ENCODE peak calls at places on chromosomes 7 and 10, in nine cellular contexts. One of them, this sample, is unnamed.

GRCh38 chr7:157545681-157546060 is 208.9 kb downstream of the DNAJB6 start:
- DNase-seq in mucosa of gallbladder: no peak
- DNase-seq in NCI-H187: no peak
- DNase-seq in Ammon's horn: no peak
- DNase-seq in activated effector memory CD4-positive, alpha-beta T cell treated with anti-CD3 and anti-CD28 coated beads, Interleukin-2, amount 50 U/mL, for 16 hours: peak
- DNase-seq in psoas muscle: no peak
- DNase-seq in NCI-H1105 treated with DMSO at 0.1 percent for 48 hours: no peak
- DNase-seq in AG08396: no peak
- DNase-seq in LoVo: no peak
- DNase-seq in this sample: no peak

GRCh38 chr10:69466689-69467088 is 15.4 kb downstream of the TSPAN15 start:
- DNase-seq in mucosa of gallbladder: no peak
- DNase-seq in NCI-H187: no peak
- DNase-seq in Ammon's horn: peak
- DNase-seq in activated effector memory CD4-positive, alpha-beta T cell treated with anti-CD3 and anti-CD28 coated beads, Interleukin-2, amount 50 U/mL, for 16 hours: no peak
- DNase-seq in psoas muscle: no peak
- DNase-seq in NCI-H1105 treated with DMSO at 0.1 percent for 48 hours: no peak
- DNase-seq in AG08396: no peak
- DNase-seq in LoVo: no peak
- DNase-seq in this sample: no peak

GRCh38 chr7:47610506-47611044 is 28.7 kb upstream of the TNS3 start:
- DNase-seq in mucosa of gallbladder: no peak
- DNase-seq in NCI-H187: no peak
- DNase-seq in Ammon's horn: no peak
- DNase-seq in activated effector memory CD4-positive, alpha-beta T cell treated with anti-CD3 and anti-CD28 coated beads, Interleukin-2, amount 50 U/mL, for 16 hours: no peak
- DNase-seq in psoas muscle: no peak
- DNase-seq in NCI-H1105 treated with DMSO at 0.1 percent for 48 hours: no peak
- DNase-seq in AG08396: peak
- DNase-seq in LoVo: no peak
- DNase-seq in this sample: no peak

GRCh38 chr7:94062372-94062771 is 58.2 kb upstream of the BET1 start:
- DNase-seq in mucosa of gallbladder: no peak
- DNase-seq in NCI-H187: no peak
- DNase-seq in Ammon's horn: no peak
- DNase-seq in activated effector memory CD4-positive, alpha-beta T cell treated with anti-CD3 and anti-CD28 coated beads, Interleukin-2, amount 50 U/mL, for 16 hours: no peak
- DNase-seq in psoas muscle: no peak
- DNase-seq in NCI-H1105 treated with DMSO at 0.1 percent for 48 hours: no peak
- DNase-seq in AG08396: no peak
- DNase-seq in LoVo: no peak
- DNase-seq in this sample: no peak

GRCh38 chr7:105805619-105806018 is 70.8 kb downstream of the ATXN7L1 start:
- DNase-seq in mucosa of gallbladder: no peak
- DNase-seq in NCI-H187: no peak
- DNase-seq in Ammon's horn: no peak
- DNase-seq in activated effector memory CD4-positive, alpha-beta T cell treated with anti-CD3 and anti-CD28 coated beads, Interleukin-2, amount 50 U/mL, for 16 hours: no peak
- DNase-seq in psoas muscle: no peak
- DNase-seq in NCI-H1105 treated with DMSO at 0.1 percent for 48 hours: no peak
- DNase-seq in AG08396: no peak
- DNase-seq in LoVo: no peak
- DNase-seq in this sample: no peak

GRCh38 chr10:129717816-129718547 is 246.1 kb downstream of the EBF3 start:
- DNase-seq in mucosa of gallbladder: no peak
- DNase-seq in NCI-H187: no peak
- DNase-seq in Ammon's horn: no peak
- DNase-seq in activated effector memory CD4-positive, alpha-beta T cell treated with anti-CD3 and anti-CD28 coated beads, Interleukin-2, amount 50 U/mL, for 16 hours: no peak
- DNase-seq in psoas muscle: no peak
- DNase-seq in NCI-H1105 treated with DMSO at 0.1 percent for 48 hours: no peak
- DNase-seq in AG08396: no peak
- DNase-seq in LoVo: no peak
- DNase-seq in this sample: no peak

GRCh38 chr10:132484922-132485321 is 52.7 kb upstream of the INPP5A start:
- DNase-seq in mucosa of gallbladder: no peak
- DNase-seq in NCI-H187: no peak
- DNase-seq in Ammon's horn: no peak
- DNase-seq in activated effector memory CD4-positive, alpha-beta T cell treated with anti-CD3 and anti-CD28 coated beads, Interleukin-2, amount 50 U/mL, for 16 hours: peak
- DNase-seq in psoas muscle: no peak
- DNase-seq in NCI-H1105 treated with DMSO at 0.1 percent for 48 hours: no peak
- DNase-seq in AG08396: no peak
- DNase-seq in LoVo: no peak
- DNase-seq in this sample: no peak

GRCh38 chr10:44394696-44395383 is 9.9 kb upstream of the CXCL12 start:
- DNase-seq in mucosa of gallbladder: no peak
- DNase-seq in NCI-H187: no peak
- DNase-seq in Ammon's horn: no peak
- DNase-seq in activated effector memory CD4-positive, alpha-beta T cell treated with anti-CD3 and anti-CD28 coated beads, Interleukin-2, amount 50 U/mL, for 16 hours: peak
- DNase-seq in psoas muscle: no peak
- DNase-seq in NCI-H1105 treated with DMSO at 0.1 percent for 48 hours: no peak
- DNase-seq in AG08396: no peak
- DNase-seq in LoVo: no peak
- DNase-seq in this sample: no peak

GRCh38 chr10:98316661-98317060 is 48.7 kb upstream of the LOXL4 start:
- DNase-seq in mucosa of gallbladder: no peak
- DNase-seq in NCI-H187: no peak
- DNase-seq in Ammon's horn: no peak
- DNase-seq in activated effector memory CD4-positive, alpha-beta T cell treated with anti-CD3 and anti-CD28 coated beads, Interleukin-2, amount 50 U/mL, for 16 hours: no peak
- DNase-seq in psoas muscle: no peak
- DNase-seq in NCI-H1105 treated with DMSO at 0.1 percent for 48 hours: no peak
- DNase-seq in AG08396: no peak
- DNase-seq in LoVo: no peak
- DNase-seq in this sample: no peak

GRCh38 chr7:139915301-139915863 is 86.3 kb downstream of the TBXAS1 start:
- DNase-seq in mucosa of gallbladder: no peak
- DNase-seq in NCI-H187: no peak
- DNase-seq in Ammon's horn: no peak
- DNase-seq in activated effector memory CD4-positive, alpha-beta T cell treated with anti-CD3 and anti-CD28 coated beads, Interleukin-2, amount 50 U/mL, for 16 hours: no peak
- DNase-seq in psoas muscle: no peak
- DNase-seq in NCI-H1105 treated with DMSO at 0.1 percent for 48 hours: no peak
- DNase-seq in AG08396: peak
- DNase-seq in LoVo: no peak
- DNase-seq in this sample: no peak

GRCh38 chr10:75712241-75712880 is 280.9 kb downstream of the LRMDA start:
- DNase-seq in mucosa of gallbladder: no peak
- DNase-seq in NCI-H187: no peak
- DNase-seq in Ammon's horn: peak
- DNase-seq in activated effector memory CD4-positive, alpha-beta T cell treated with anti-CD3 and anti-CD28 coated beads, Interleukin-2, amount 50 U/mL, for 16 hours: no peak
- DNase-seq in psoas muscle: peak
- DNase-seq in NCI-H1105 treated with DMSO at 0.1 percent for 48 hours: no peak
- DNase-seq in AG08396: no peak
- DNase-seq in LoVo: no peak
- DNase-seq in this sample: no peak

GRCh38 chr10:86827639-86828038 is 71.2 kb downstream of the BMPR1A start:
- DNase-seq in mucosa of gallbladder: no peak
- DNase-seq in NCI-H187: no peak
- DNase-seq in Ammon's horn: no peak
- DNase-seq in activated effector memory CD4-positive, alpha-beta T cell treated with anti-CD3 and anti-CD28 coated beads, Interleukin-2, amount 50 U/mL, for 16 hours: no peak
- DNase-seq in psoas muscle: no peak
- DNase-seq in NCI-H1105 treated with DMSO at 0.1 percent for 48 hours: no peak
- DNase-seq in AG08396: no peak
- DNase-seq in LoVo: peak
- DNase-seq in this sample: no peak

GRCh38 chr7:712601-713457 is 13.7 kb upstream of the DNAAF5 start:
- DNase-seq in mucosa of gallbladder: no peak
- DNase-seq in NCI-H187: no peak
- DNase-seq in Ammon's horn: no peak
- DNase-seq in activated effector memory CD4-positive, alpha-beta T cell treated with anti-CD3 and anti-CD28 coated beads, Interleukin-2, amount 50 U/mL, for 16 hours: peak
- DNase-seq in psoas muscle: no peak
- DNase-seq in NCI-H1105 treated with DMSO at 0.1 percent for 48 hours: no peak
- DNase-seq in AG08396: no peak
- DNase-seq in LoVo: no peak
- DNase-seq in this sample: no peak

GRCh38 chr7:91408388-91409154 is 144.3 kb downstream of the FZD1 start:
- DNase-seq in mucosa of gallbladder: no peak
- DNase-seq in NCI-H187: no peak
- DNase-seq in Ammon's horn: no peak
- DNase-seq in activated effector memory CD4-positive, alpha-beta T cell treated with anti-CD3 and anti-CD28 coated beads, Interleukin-2, amount 50 U/mL, for 16 hours: no peak
- DNase-seq in psoas muscle: no peak
- DNase-seq in NCI-H1105 treated with DMSO at 0.1 percent for 48 hours: no peak
- DNase-seq in AG08396: no peak
- DNase-seq in LoVo: no peak
- DNase-seq in this sample: no peak

GRCh38 chr10:119454231-119454804 is 88.2 kb downstream of the RGS10 start:
- DNase-seq in mucosa of gallbladder: no peak
- DNase-seq in NCI-H187: no peak
- DNase-seq in Ammon's horn: no peak
- DNase-seq in activated effector memory CD4-positive, alpha-beta T cell treated with anti-CD3 and anti-CD28 coated beads, Interleukin-2, amount 50 U/mL, for 16 hours: no peak
- DNase-seq in psoas muscle: no peak
- DNase-seq in NCI-H1105 treated with DMSO at 0.1 percent for 48 hours: no peak
- DNase-seq in AG08396: no peak
- DNase-seq in LoVo: no peak
- DNase-seq in this sample: no peak

GRCh38 chr7:120402368-120402767 is 129.4 kb downstream of the KCND2 start:
- DNase-seq in mucosa of gallbladder: no peak
- DNase-seq in NCI-H187: no peak
- DNase-seq in Ammon's horn: no peak
- DNase-seq in activated effector memory CD4-positive, alpha-beta T cell treated with anti-CD3 and anti-CD28 coated beads, Interleukin-2, amount 50 U/mL, for 16 hours: no peak
- DNase-seq in psoas muscle: no peak
- DNase-seq in NCI-H1105 treated with DMSO at 0.1 percent for 48 hours: no peak
- DNase-seq in AG08396: no peak
- DNase-seq in LoVo: no peak
- DNase-seq in this sample: no peak

GRCh38 chr10:78910021-78910420 is 158.7 kb upstream of the ZMIZ1 start:
- DNase-seq in mucosa of gallbladder: no peak
- DNase-seq in NCI-H187: no peak
- DNase-seq in Ammon's horn: no peak
- DNase-seq in activated effector memory CD4-positive, alpha-beta T cell treated with anti-CD3 and anti-CD28 coated beads, Interleukin-2, amount 50 U/mL, for 16 hours: peak
- DNase-seq in psoas muscle: no peak
- DNase-seq in NCI-H1105 treated with DMSO at 0.1 percent for 48 hours: no peak
- DNase-seq in AG08396: no peak
- DNase-seq in LoVo: no peak
- DNase-seq in this sample: no peak

GRCh38 chr10:7986851-7987250 is 67.6 kb upstream of the GATA3 start:
- DNase-seq in mucosa of gallbladder: no peak
- DNase-seq in NCI-H187: no peak
- DNase-seq in Ammon's horn: no peak
- DNase-seq in activated effector memory CD4-positive, alpha-beta T cell treated with anti-CD3 and anti-CD28 coated beads, Interleukin-2, amount 50 U/mL, for 16 hours: no peak
- DNase-seq in psoas muscle: no peak
- DNase-seq in NCI-H1105 treated with DMSO at 0.1 percent for 48 hours: no peak
- DNase-seq in AG08396: no peak
- DNase-seq in LoVo: peak
- DNase-seq in this sample: no peak

GRCh38 chr10:30233186-30233958 is 115.7 kb downstream of the MTPAP start:
- DNase-seq in mucosa of gallbladder: no peak
- DNase-seq in NCI-H187: no peak
- DNase-seq in Ammon's horn: no peak
- DNase-seq in activated effector memory CD4-positive, alpha-beta T cell treated with anti-CD3 and anti-CD28 coated beads, Interleukin-2, amount 50 U/mL, for 16 hours: no peak
- DNase-seq in psoas muscle: no peak
- DNase-seq in NCI-H1105 treated with DMSO at 0.1 percent for 48 hours: no peak
- DNase-seq in AG08396: no peak
- DNase-seq in LoVo: no peak
- DNase-seq in this sample: no peak

GRCh38 chr10:31687545-31688482 is 240.8 kb downstream of the ARHGAP12 start:
- DNase-seq in mucosa of gallbladder: no peak
- DNase-seq in NCI-H187: no peak
- DNase-seq in Ammon's horn: no peak
- DNase-seq in activated effector memory CD4-positive, alpha-beta T cell treated with anti-CD3 and anti-CD28 coated beads, Interleukin-2, amount 50 U/mL, for 16 hours: no peak
- DNase-seq in psoas muscle: no peak
- DNase-seq in NCI-H1105 treated with DMSO at 0.1 percent for 48 hours: no peak
- DNase-seq in AG08396: no peak
- DNase-seq in LoVo: no peak
- DNase-seq in this sample: no peak